ENCODE peak calls at places on chromosome 1, in eight cellular contexts. C, I, N, E, X, G, Z and A are unnamed samples.

GRCh38 chr1:205375816-205376545 is 19.3 kb upstream of the KLHDC8A start:
- DNase-seq in C (peak; percentile 44), I (no peak), N (peak; percentile 42), E (no peak), X (no peak), G (peak; percentile 41), Z (no peak), A (no peak)

GRCh38 chr1:151313501-151313900 is 13.7 kb downstream of the PI4KB start:
- DNase-seq in C (no peak), I (no peak), N (no peak), E (no peak), X (no peak), G (no peak), Z (no peak), A (no peak)

GRCh38 chr1:66752000-66752592 is at the start of gene DYNLT5:
- DNase-seq in C (no peak), I (peak; percentile 63), N (no peak), E (no peak), X (no peak), G (no peak), Z (no peak), A (no peak)

GRCh38 chr1:2229032-2229920 is 1.2 kb downstream of the SKI start:
- DNase-seq in C (peak; percentile 64), I (peak; percentile 85), N (peak; percentile 32), E (peak; percentile 60), X (no peak), G (peak; percentile 78), Z (no peak), A (no peak)

GRCh38 chr1:95301614-95302013 is 67.6 kb downstream of the RWDD3 start:
- DNase-seq in C (no peak), I (no peak), N (no peak), E (no peak), X (no peak), G (no peak), Z (no peak), A (no peak)

GRCh38 chr1:113390871-113391642 is 742 bp downstream of the MAGI3 start:
- DNase-seq in C (peak; percentile 78), I (peak; percentile 70), N (peak; percentile 26), E (peak; percentile 49), X (peak; percentile 13), G (peak; percentile 68), Z (peak; percentile 39), A (no peak)

GRCh38 chr1:147723691-147724323 is 36.6 kb downstream of the GJA5 start:
- DNase-seq in C (peak; percentile 46), I (peak; percentile 19), N (peak; percentile 77), E (peak; percentile 30), X (no peak), G (peak; percentile 25), Z (no peak), A (no peak)

GRCh38 chr1:6454856-6455751 is 10.9 kb downstream of the TNFRSF25 start:
- DNase-seq in C (no peak), I (peak; percentile 38), N (no peak), E (peak; percentile 62), X (no peak), G (no peak), Z (no peak), A (no peak)

GRCh38 chr1:202184750-202185460 is 8.7 kb upstream of the LGR6 start:
- DNase-seq in C (peak; percentile 86), I (peak; percentile 69), N (peak; percentile 89), E (peak; percentile 56), X (peak; percentile 56), G (peak; percentile 91), Z (peak; percentile 60), A (peak; percentile 76)